ENCODE peak calls at places on chromosome X, in seven cellular contexts. W, L, N, G, D, J and K are unnamed samples.

GRCh38 chrX:74606799-74607198 is 7.6 kb downstream of the RLIM start:
- DNase-seq in W (no peak), L (no peak), N (no peak), G (no peak), D (no peak), J (no peak), K (no peak)

GRCh38 chrX:81120936-81121351 is 80.8 kb downstream of the HMGN5 start:
- DNase-seq in W (peak), L (peak), N (no peak), G (no peak), D (peak), J (peak), K (no peak)

GRCh38 chrX:85590638-85591037 is 211.2 kb upstream of the POF1B start:
- DNase-seq in W (no peak), L (no peak), N (no peak), G (no peak), D (no peak), J (no peak), K (no peak)

GRCh38 chrX:50111762-50112161 is 89.0 kb downstream of the AKAP4 start:
- DNase-seq in W (no peak), L (no peak), N (no peak), G (no peak), D (no peak), J (no peak), K (no peak)

GRCh38 chrX:66635360-66635759 is 3.5 kb downstream of the EDA2R start:
- DNase-seq in W (no peak), L (no peak), N (no peak), G (no peak), D (no peak), J (no peak), K (no peak)

GRCh38 chrX:110588853-110589252 is 206.8 kb downstream of the CHRDL1 start:
- DNase-seq in W (no peak), L (no peak), N (no peak), G (no peak), D (no peak), J (no peak), K (no peak)

GRCh38 chrX:53556868-53557267 is 122.7 kb upstream of the HSD17B10 start:
- DNase-seq in W (no peak), L (no peak), N (no peak), G (no peak), D (no peak), J (no peak), K (no peak)

GRCh38 chrX:101117701-101118100 is 19.7 kb downstream of the CENPI start:
- DNase-seq in W (no peak), L (no peak), N (no peak), G (no peak), D (no peak), J (no peak), K (no peak)

GRCh38 chrX:81174286-81174685 is 27.4 kb downstream of the HMGN5 start:
- DNase-seq in W (peak), L (no peak), N (no peak), G (no peak), D (no peak), J (no peak), K (no peak)

GRCh38 chrX:24646745-24647182 is 383 bp downstream of the PCYT1B start:
- DNase-seq in W (no peak), L (no peak), N (no peak), G (no peak), D (no peak), J (no peak), K (no peak)

GRCh38 chrX:40844476-40844875 is 109.1 kb upstream of the MED14 start:
- DNase-seq in W (no peak), L (no peak), N (no peak), G (no peak), D (no peak), J (no peak), K (no peak)

GRCh38 chrX:152733261-152733975 is at the start of the genes CSAG1 and MAGEA12:
- DNase-seq in W (no peak), L (no peak), N (no peak), G (no peak), D (no peak), J (peak), K (no peak)

GRCh38 chrX:153862369-153863250 is 23.4 kb downstream of the L1CAM start:
- DNase-seq in W (no peak), L (no peak), N (no peak), G (no peak), D (no peak), J (no peak), K (peak)

GRCh38 chrX:137194164-137194563 is 160.4 kb upstream of the GPR101 start:
- DNase-seq in W (peak), L (peak), N (no peak), G (no peak), D (peak), J (peak), K (no peak)

GRCh38 chrX:45472968-45473367 is 272.3 kb upstream of the DIPK2B start:
- DNase-seq in W (no peak), L (no peak), N (no peak), G (no peak), D (no peak), J (no peak), K (no peak)

GRCh38 chrX:152814048-152814447 is 16.5 kb downstream of the CETN2 start:
- DNase-seq in W (no peak), L (no peak), N (no peak), G (no peak), D (no peak), J (no peak), K (no peak)

GRCh38 chrX:148043456-148043855 is 62.3 kb downstream of the FMR1NB start:
- DNase-seq in W (peak), L (no peak), N (no peak), G (no peak), D (no peak), J (no peak), K (no peak)

GRCh38 chrX:27883468-27884092 is 75.8 kb downstream of the MAGEB10 start:
- DNase-seq in W (no peak), L (no peak), N (no peak), G (no peak), D (no peak), J (no peak), K (no peak)

GRCh38 chrX:119997570-119997969 is 54.0 kb upstream of the NKAP start:
- DNase-seq in W (no peak), L (no peak), N (no peak), G (no peak), D (no peak), J (no peak), K (no peak)

GRCh38 chrX:49071877-49072711 is 1.7 kb downstream of the PRAF2 start:
- DNase-seq in W (no peak), L (no peak), N (no peak), G (peak), D (no peak), J (no peak), K (peak)

GRCh38 chrX:1589356-1590130 is 1.9 kb upstream of the AKAP17A start:
- DNase-seq in W (no peak), L (no peak), N (no peak), G (no peak), D (no peak), J (no peak), K (no peak)

GRCh38 chrX:135421537-135421931 is 210 bp upstream of the SMIM10L2A start:
- DNase-seq in W (peak), L (peak), N (peak), G (peak), D (peak), J (peak), K (peak)

GRCh38 chrX:133726211-133726630 is 259.2 kb downstream of the GPC3 start:
- DNase-seq in W (no peak), L (no peak), N (no peak), G (no peak), D (peak), J (no peak), K (peak)

GRCh38 chrX:45714864-45715263 is 514.2 kb upstream of the DIPK2B start:
- DNase-seq in W (peak), L (peak), N (no peak), G (no peak), D (no peak), J (no peak), K (no peak)

GRCh38 chrX:24260827-24261550 is 52.9 kb downstream of the SUPT20HL2 start:
- DNase-seq in W (peak), L (peak), N (no peak), G (no peak), D (no peak), J (no peak), K (peak)

GRCh38 chrX:95675794-95676193 is 1008.8 kb upstream of the DIAPH2 start:
- DNase-seq in W (no peak), L (no peak), N (no peak), G (no peak), D (no peak), J (no peak), K (no peak)

GRCh38 chrX:115486510-115486909 is 74.5 kb upstream of the PLS3 start:
- DNase-seq in W (no peak), L (no peak), N (no peak), G (no peak), D (no peak), J (no peak), K (no peak)

GRCh38 chrX:19673334-19674040 is 158.2 kb upstream of the MAP3K15 start:
- DNase-seq in W (no peak), L (no peak), N (peak), G (peak), D (peak), J (no peak), K (peak)

GRCh38 chrX:27675493-27675892 is 85.3 kb downstream of the DCAF8L2 start:
- DNase-seq in W (no peak), L (no peak), N (no peak), G (no peak), D (no peak), J (no peak), K (no peak)

GRCh38 chrX:30196322-30196721 is 19.0 kb upstream of the MAGEB2 start:
- DNase-seq in W (no peak), L (no peak), N (no peak), G (no peak), D (peak), J (peak), K (no peak)

GRCh38 chrX:143873343-143873742 is 10.5 kb upstream of the UBE2NL start:
- DNase-seq in W (no peak), L (no peak), N (no peak), G (no peak), D (no peak), J (no peak), K (no peak)

GRCh38 chrX:47217121-47217851 is 1.2 kb upstream of the CDK16 start:
- DNase-seq in W (peak), L (no peak), N (no peak), G (peak), D (peak), J (peak), K (peak)

GRCh38 chrX:101619336-101619735 is 1.5 kb upstream of the ARMCX6 start:
- DNase-seq in W (peak), L (peak), N (no peak), G (no peak), D (no peak), J (no peak), K (no peak)

GRCh38 chrX:106931831-106932491 is 11.8 kb downstream of the CLDN2 start:
- DNase-seq in W (no peak), L (no peak), N (no peak), G (no peak), D (no peak), J (no peak), K (no peak)

GRCh38 chrX:66914082-66914481 is 275.2 kb upstream of the EDA2R start:
- DNase-seq in W (peak), L (no peak), N (no peak), G (no peak), D (no peak), J (no peak), K (no peak)

GRCh38 chrX:5681159-5681558 is 547.5 kb downstream of the NLGN4X start:
- DNase-seq in W (peak), L (no peak), N (no peak), G (no peak), D (no peak), J (peak), K (no peak)

GRCh38 chrX:49919617-49920016 is 2.8 kb upstream of the CLCN5 start:
- DNase-seq in W (no peak), L (peak), N (peak), G (no peak), D (peak), J (peak), K (peak)